ENCODE peak calls at places on chromosomes 1 and 21, in eight cellular contexts. Y is bronchial epithelial cell, N is astrocyte of the cerebellum, X is astrocyte of the spinal cord, P is IMR-90, C is foreskin fibroblast, F is kidney epithelial cell, R is AG04450. J is an unnamed sample.

GRCh38 chr1:199422206-199422605 is 605.3 kb upstream of the NR5A2 start:
- DNase-seq in Y (peak; percentile 71), N (peak; percentile 20), X (peak; percentile 49), P (peak; percentile 55), C (peak; percentile 79), F (no peak), R (peak; percentile 8), J (no peak)

GRCh38 chr1:59290173-59290954 is 6.5 kb upstream of the FGGY start:
- DNase-seq in Y (peak; percentile 83), N (no peak), X (peak; percentile 47), P (peak; percentile 52), C (peak; percentile 44), F (no peak), R (no peak), J (no peak)

GRCh38 chr1:212290608-212291007 is 5.4 kb downstream of the PPP2R5A start:
- DNase-seq in Y (peak; percentile 51), N (no peak), X (no peak), P (peak; percentile 43), C (no peak), F (no peak), R (no peak), J (no peak)

GRCh38 chr1:167427843-167428242 is 90.5 kb downstream of the CD247 start:
- DNase-seq in Y (no peak), N (no peak), X (no peak), P (no peak), C (no peak), F (no peak), R (no peak), J (no peak)

GRCh38 chr1:48093696-48094518 is 96.7 kb upstream of the TRABD2B start:
- DNase-seq in Y (peak; percentile 80), N (peak; percentile 12), X (peak; percentile 33), P (peak; percentile 18), C (peak; percentile 62), F (no peak), R (no peak), J (no peak)

GRCh38 chr1:8473121-8473891 is 155.4 kb downstream of the SLC45A1 start:
- DNase-seq in Y (no peak), N (no peak), X (no peak), P (no peak), C (no peak), F (no peak), R (no peak), J (no peak)

GRCh38 chr21:34336756-34337391 is 26.9 kb upstream of the KCNE2 start:
- DNase-seq in Y (peak; percentile 68), N (no peak), X (peak; percentile 29), P (peak; percentile 87), C (peak; percentile 80), F (no peak), R (peak; percentile 65), J (no peak)

GRCh38 chr1:18407166-18408045 is 73.3 kb upstream of the KLHDC7A start:
- DNase-seq in Y (no peak), N (no peak), X (no peak), P (no peak), C (no peak), F (no peak), R (no peak), J (no peak)

GRCh38 chr1:167463055-167463454 is 55.3 kb downstream of the CD247 start:
- DNase-seq in Y (no peak), N (no peak), X (no peak), P (no peak), C (no peak), F (no peak), R (no peak), J (no peak)

GRCh38 chr21:28771790-28772501 is 220.7 kb downstream of the LTN1 start:
- DNase-seq in Y (peak; percentile 5), N (peak; percentile 59), X (peak; percentile 85), P (peak; percentile 91), C (peak; percentile 89), F (no peak), R (peak; percentile 69), J (peak; percentile 67)

GRCh38 chr1:46549697-46550681 is 1.5 kb downstream of the KNCN start:
- DNase-seq in Y (peak; percentile 25), N (no peak), X (peak; percentile 25), P (peak; percentile 46), C (peak; percentile 33), F (peak; percentile 23), R (no peak), J (no peak)

GRCh38 chr1:232905324-232906034 is 44.9 kb upstream of the NTPCR start:
- DNase-seq in Y (peak; percentile 34), N (no peak), X (peak; percentile 13), P (peak; percentile 20), C (peak; percentile 2), F (no peak), R (no peak), J (no peak)

DNA sequence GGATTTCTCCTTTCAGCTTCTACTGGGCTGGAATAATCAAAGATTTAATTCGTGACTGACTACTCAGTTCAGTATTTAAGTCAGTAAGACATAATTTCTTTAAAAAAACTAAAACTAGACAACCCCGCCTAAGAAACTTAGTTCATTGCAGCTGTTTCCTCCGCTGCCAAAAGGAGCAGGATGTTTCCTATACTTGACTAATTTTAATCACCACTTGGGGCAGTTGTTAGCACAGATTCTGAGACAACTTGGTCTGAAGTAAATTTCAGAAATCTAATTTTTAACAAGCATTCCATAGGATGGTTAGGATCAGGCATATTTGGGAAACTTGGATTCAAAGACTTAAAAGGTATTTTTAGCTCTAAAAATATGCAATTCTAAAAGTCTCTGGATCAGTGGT is 34.0 kb downstream of the EPRS1 start:
- DNase-seq in Y (no peak), N (no peak), X (peak; percentile 19), P (peak; percentile 10), C (peak; percentile 48), F (no peak), R (no peak), J (no peak)
- TF ChIP-seq CTCF in Y (no peak), N (no peak), X (no peak), P (no peak), C (peak; percentile 17), F (peak; percentile 10), R (peak; percentile 1), J (peak; percentile 22)

DNA sequence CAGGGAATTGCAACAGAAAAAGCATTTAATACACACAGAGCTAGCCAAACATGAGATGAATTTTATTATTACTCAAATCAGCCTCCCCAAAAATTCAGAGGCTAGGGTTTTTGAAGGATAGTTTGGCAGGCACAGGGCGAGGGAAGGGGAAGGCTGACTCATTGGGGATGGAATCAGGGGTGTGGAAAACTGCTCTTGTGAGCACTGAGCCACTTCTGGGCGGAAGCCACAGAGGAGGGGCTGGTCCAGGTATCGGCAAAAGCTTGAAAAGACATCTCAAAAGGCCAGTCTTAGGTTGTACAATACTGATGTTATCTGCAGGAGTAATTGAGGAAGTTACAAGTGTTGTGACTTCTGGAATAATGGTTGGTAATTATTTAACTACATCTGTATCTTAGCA is 109.4 kb downstream of the TLR5 start:
- DNase-seq in Y (peak; percentile 32), N (no peak), X (no peak), P (no peak), C (no peak), F (no peak), R (no peak), J (no peak)
- H3K4me3 ChIP-seq in Y (no peak overlapping the region), N (no peak overlapping the region), X (no peak overlapping the region), P (no peak overlapping the region), C (no peak overlapping the region), F (no peak overlapping the region), R (no peak overlapping the region), J (no peak overlapping the region)

GRCh38 chr1:79496129-79496528 is 489.6 kb upstream of the ADGRL4 start:
- DNase-seq in Y (no peak), N (no peak), X (no peak), P (no peak), C (no peak), F (no peak), R (no peak), J (no peak)

GRCh38 chr1:79501153-79501552 is 494.6 kb upstream of the ADGRL4 start:
- DNase-seq in Y (peak; percentile 4), N (no peak), X (no peak), P (no peak), C (peak; percentile 50), F (no peak), R (no peak), J (no peak)

DNA sequence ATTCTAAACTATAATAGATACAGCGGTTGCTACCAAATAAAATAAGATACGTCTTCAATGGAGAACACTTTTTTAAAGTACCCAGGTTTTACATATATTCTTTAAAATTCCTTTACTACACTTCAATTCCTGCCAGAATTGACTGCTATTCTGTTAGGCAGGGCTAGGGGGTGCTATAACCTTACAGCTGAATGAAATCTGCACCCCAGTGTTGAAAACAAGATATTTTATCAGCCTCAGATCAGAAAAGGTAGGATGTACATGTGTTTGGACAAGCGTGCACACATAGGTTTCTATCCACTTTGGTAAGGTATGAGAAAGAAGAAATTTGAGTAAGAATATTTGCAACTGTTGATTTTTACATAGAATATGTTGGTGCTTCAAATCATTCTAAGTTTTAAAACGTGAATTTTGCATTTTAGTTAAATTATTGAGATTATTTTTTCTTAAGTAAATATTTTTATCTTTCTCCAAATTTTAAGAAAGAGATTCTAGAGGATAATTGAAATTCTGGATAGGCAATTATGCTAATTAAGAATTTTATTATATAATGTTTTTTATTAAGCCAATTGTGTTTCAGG is 490.8 kb upstream of the ADGRL4 start:
- DNase-seq in Y (peak; percentile 37), N (peak; percentile 19), X (peak; percentile 45), P (peak; percentile 47), C (peak; percentile 68), F (peak; percentile 5), R (peak; percentile 13), J (no peak)
- TF ChIP-seq CTCF in Y (peak; percentile 62), N (peak; percentile 94), X (peak; percentile 95), P (peak; percentile 90), C (peak; percentile 94), F (peak; percentile 92), R (peak; percentile 99), J (peak; percentile 99)

GRCh38 chr1:147246044-147246690 is 3.7 kb downstream of the CHD1L start:
- DNase-seq in Y (no peak), N (no peak), X (no peak), P (peak; percentile 50), C (peak; percentile 15), F (no peak), R (no peak), J (no peak)

GRCh38 chr1:147247656-147248238 is 5.3 kb downstream of the CHD1L start:
- DNase-seq in Y (no peak), N (peak; percentile 35), X (peak; percentile 32), P (no peak), C (no peak), F (no peak), R (no peak), J (no peak)

GRCh38 chr1:147245586-147246021 is 3.1 kb downstream of the CHD1L start:
- DNase-seq in Y (no peak), N (no peak), X (no peak), P (no peak), C (no peak), F (no peak), R (no peak), J (no peak)

GRCh38 chr1:147245129-147245528 is 2.6 kb downstream of the CHD1L start:
- DNase-seq in Y (no peak), N (no peak), X (no peak), P (no peak), C (no peak), F (no peak), R (no peak), J (no peak)

GRCh38 chr1:147246910-147247655 is 4.6 kb downstream of the CHD1L start:
- DNase-seq in Y (no peak), N (no peak), X (no peak), P (no peak), C (no peak), F (no peak), R (no peak), J (no peak)
- H3K4me3 ChIP-seq in Y (no peak overlapping the region), N (no peak overlapping the region), X (no peak overlapping the region), P (no peak overlapping the region), C (no peak overlapping the region), F (no peak overlapping the region), R (no peak overlapping the region), J (no peak overlapping the region)